ENCODE peak calls at places on chromosomes 5 and 9, in nine cellular contexts. S, W, X, H, A, E, M, I and U are unnamed samples.

GRCh38 chr9:73116030-73116429 is 35.6 kb upstream of the ANXA1 start:
- DNase-seq in S (no peak), W (no peak), X (no peak), H (no peak), A (no peak), E (no peak), M (no peak), I (no peak), U (no peak)

GRCh38 chr9:1946506-1946905 is 68.6 kb upstream of the SMARCA2 start:
- DNase-seq in S (no peak), W (no peak), X (no peak), H (no peak), A (no peak), E (no peak), M (no peak), I (no peak), U (no peak)

GRCh38 chr5:168076561-168076991 is 214.9 kb upstream of the WWC1 start:
- DNase-seq in S (no peak), W (no peak), X (no peak), H (no peak), A (no peak), E (no peak), M (peak), I (peak), U (no peak)

GRCh38 chr9:94741856-94742255 is 15.4 kb downstream of the AOPEP start:
- DNase-seq in S (no peak), W (no peak), X (no peak), H (no peak), A (no peak), E (no peak), M (no peak), I (no peak), U (no peak)

GRCh38 chr5:132773601-132774355 is 3.3 kb downstream of the SEPTIN8 start:
- DNase-seq in S (no peak), W (no peak), X (no peak), H (no peak), A (no peak), E (peak), M (no peak), I (no peak), U (no peak)

GRCh38 chr9:94936411-94936810 is 209.9 kb downstream of the AOPEP start:
- DNase-seq in S (no peak), W (no peak), X (no peak), H (no peak), A (no peak), E (no peak), M (no peak), I (no peak), U (no peak)

GRCh38 chr9:133937120-133937519 is 55.0 kb downstream of the VAV2 start:
- DNase-seq in S (no peak), W (no peak), X (no peak), H (no peak), A (no peak), E (no peak), M (no peak), I (no peak), U (no peak)

GRCh38 chr5:79640571-79641055 is 28.4 kb downstream of the TENT2 start:
- DNase-seq in S (no peak), W (no peak), X (no peak), H (no peak), A (no peak), E (no peak), M (no peak), I (no peak), U (no peak)

GRCh38 chr9:38178282-38178681 is 109.3 kb upstream of the SHB start:
- DNase-seq in S (no peak), W (no peak), X (no peak), H (no peak), A (no peak), E (no peak), M (no peak), I (no peak), U (no peak)

GRCh38 chr5:100901851-100902341 is 1.2 kb downstream of the ST8SIA4 start:
- DNase-seq in S (peak), W (no peak), X (peak), H (no peak), A (no peak), E (no peak), M (peak), I (no peak), U (peak)

DNA sequence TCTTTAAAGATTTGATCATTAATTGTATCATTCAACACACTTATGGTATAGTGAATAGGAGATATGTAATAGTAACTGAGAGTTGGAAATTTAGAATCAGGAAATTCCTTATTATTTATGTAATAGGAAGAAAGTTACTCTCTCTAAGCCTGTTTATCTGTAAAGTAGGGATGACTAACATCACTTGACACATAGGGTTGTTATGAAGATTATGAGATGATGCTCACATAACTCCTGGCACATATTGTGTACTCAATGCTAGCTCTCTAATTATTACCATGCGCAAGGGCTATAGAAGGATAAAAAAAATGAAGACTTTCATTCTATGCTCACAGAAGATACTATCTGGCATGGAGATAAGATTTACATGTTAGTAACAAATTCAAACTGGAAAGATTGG is 149.9 kb downstream of the ISOC1 start:
- DNase-seq in S (no peak), W (no peak), X (no peak), H (no peak), A (no peak), E (no peak), M (no peak), I (no peak), U (no peak)
- TF ChIP-seq POLR2A in S (no peak), W (no peak), X (no peak), H (no peak), A (no peak), E (no peak), M (no peak), I (no peak), U (no peak)

GRCh38 chr9:135478191-135478590 is 1.4 kb upstream of the PPP1R26 start:
- DNase-seq in S (no peak), W (no peak), X (no peak), H (no peak), A (no peak), E (no peak), M (no peak), I (no peak), U (no peak)

GRCh38 chr9:135480942-135481315 is 1.3 kb downstream of the PPP1R26 start:
- DNase-seq in S (no peak), W (no peak), X (no peak), H (no peak), A (no peak), E (peak), M (no peak), I (no peak), U (no peak)

GRCh38 chr9:135480071-135480941 is 724 bp downstream of the PPP1R26 start:
- DNase-seq in S (peak), W (peak), X (peak), H (peak), A (no peak), E (peak), M (no peak), I (peak), U (no peak)

GRCh38 chr9:135478858-135479468 is 619 bp upstream of the PPP1R26 start:
- DNase-seq in S (peak), W (peak), X (peak), H (peak), A (no peak), E (peak), M (peak), I (peak), U (peak)

GRCh38 chr9:135479469-135480052 is at the start of gene PPP1R26:
- DNase-seq in S (peak), W (no peak), X (peak), H (no peak), A (no peak), E (peak), M (no peak), I (no peak), U (peak)
- TF ChIP-seq EP300 in S (no peak), W (no peak), X (no peak), H (no peak), A (no peak), E (no peak), M (no peak), I (no peak), U (no peak)

GRCh38 chr5:102758576-102758975 is 3.5 kb downstream of the PAM start:
- DNase-seq in S (no peak), W (no peak), X (no peak), H (no peak), A (no peak), E (no peak), M (no peak), I (no peak), U (no peak)

GRCh38 chr5:102750435-102750834 is 4.7 kb upstream of the PAM start:
- DNase-seq in S (no peak), W (no peak), X (no peak), H (no peak), A (no peak), E (no peak), M (no peak), I (no peak), U (no peak)

GRCh38 chr5:102755691-102756371 is 726 bp downstream of the PAM start:
- DNase-seq in S (peak), W (peak), X (peak), H (peak), A (peak), E (peak), M (peak), I (peak), U (peak)

GRCh38 chr5:102753889-102754498 is 1.1 kb upstream of the PAM start:
- DNase-seq in S (no peak), W (peak), X (no peak), H (no peak), A (no peak), E (no peak), M (no peak), I (no peak), U (peak)

DNA sequence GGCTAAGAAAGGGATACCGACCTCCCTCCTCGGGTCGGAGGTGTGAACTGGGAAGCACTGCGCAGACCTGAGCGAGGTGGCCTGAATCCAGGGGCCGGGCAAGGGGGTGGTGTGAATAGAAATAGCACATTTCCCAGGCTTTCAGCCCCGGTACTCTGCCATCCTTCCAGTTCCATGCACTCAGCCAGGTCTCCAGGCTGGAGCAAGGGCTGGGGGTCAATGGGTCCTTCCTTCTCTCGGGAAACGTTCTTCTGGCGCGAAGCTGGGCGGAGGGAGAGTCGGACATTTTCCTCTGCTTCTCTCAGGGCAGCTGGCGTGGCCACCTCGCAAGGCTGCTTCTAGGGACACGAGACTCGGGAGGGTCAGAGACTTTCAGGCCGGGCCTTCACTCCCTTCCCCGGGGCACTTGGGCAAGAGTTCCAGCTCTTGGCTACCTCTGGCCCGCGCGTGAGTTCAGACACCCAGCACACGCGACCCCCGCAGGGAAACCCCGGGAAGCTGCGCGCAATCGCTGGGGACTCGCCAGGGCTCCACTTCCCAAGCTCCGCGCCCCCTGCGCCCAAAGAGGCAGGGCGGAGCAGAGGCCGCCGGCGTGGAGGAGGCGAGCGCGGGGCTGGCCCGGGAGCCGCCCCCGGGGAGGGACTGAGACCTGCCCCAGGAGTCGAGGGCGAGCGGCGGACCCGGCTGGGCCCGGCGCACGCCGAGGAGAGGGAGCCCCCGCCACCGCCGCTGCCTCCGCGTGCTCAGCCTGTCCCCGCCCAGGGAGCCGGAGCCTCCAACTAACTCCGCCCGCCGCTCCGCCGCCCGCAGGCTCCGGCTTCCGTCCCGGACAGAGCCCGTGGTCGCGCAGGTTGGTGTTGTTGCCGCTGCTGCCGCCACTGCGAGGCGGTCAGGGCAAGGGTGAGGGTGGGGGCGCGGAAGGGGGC is at the start of gene PAM:
- DNase-seq in S (peak), W (peak), X (peak), H (peak), A (no peak), E (peak), M (peak), I (peak), U (peak)
- TF ChIP-seq POLR2A in S (peak), W (peak), X (no peak), H (peak), A (peak), E (no peak), M (peak), I (peak), U (peak)

GRCh38 chr9:33677961-33678360 is 117.4 kb upstream of the PRSS3 start:
- DNase-seq in S (no peak), W (no peak), X (no peak), H (no peak), A (no peak), E (no peak), M (no peak), I (no peak), U (no peak)

GRCh38 chr9:33682551-33682950 is 112.8 kb upstream of the PRSS3 start:
- DNase-seq in S (no peak), W (no peak), X (no peak), H (no peak), A (no peak), E (no peak), M (no peak), I (no peak), U (no peak)

GRCh38 chr9:33676746-33677505 is 118.4 kb upstream of the PRSS3 start:
- DNase-seq in S (peak), W (peak), X (peak), H (peak), A (no peak), E (peak), M (no peak), I (peak), U (peak)

GRCh38 chr9:33677506-33677809 is 117.9 kb upstream of the PRSS3 start:
- DNase-seq in S (no peak), W (no peak), X (no peak), H (no peak), A (no peak), E (no peak), M (no peak), I (no peak), U (no peak)
- TF ChIP-seq EP300 in S (no peak), W (no peak), X (no peak), H (no peak), A (no peak), E (no peak), M (no peak), I (no peak), U (no peak)

GRCh38 chr9:110048976-110049698 is 158.8 kb downstream of the C9orf152 start:
- DNase-seq in S (no peak), W (peak), X (no peak), H (peak), A (no peak), E (no peak), M (no peak), I (peak), U (no peak)
- TF ChIP-seq POLR2A in S (no peak), W (no peak), X (no peak), H (no peak), A (no peak), E (no peak), M (no peak), I (no peak), U (no peak)

GRCh38 chr5:94094793-94095441 is 353.5 kb upstream of the POU5F2 start:
- DNase-seq in S (no peak), W (no peak), X (no peak), H (no peak), A (no peak), E (peak), M (no peak), I (no peak), U (no peak)
- TF ChIP-seq EP300 in S (no peak), W (no peak), X (no peak), H (no peak), A (no peak), E (peak), M (no peak), I (no peak), U (no peak)

DNA sequence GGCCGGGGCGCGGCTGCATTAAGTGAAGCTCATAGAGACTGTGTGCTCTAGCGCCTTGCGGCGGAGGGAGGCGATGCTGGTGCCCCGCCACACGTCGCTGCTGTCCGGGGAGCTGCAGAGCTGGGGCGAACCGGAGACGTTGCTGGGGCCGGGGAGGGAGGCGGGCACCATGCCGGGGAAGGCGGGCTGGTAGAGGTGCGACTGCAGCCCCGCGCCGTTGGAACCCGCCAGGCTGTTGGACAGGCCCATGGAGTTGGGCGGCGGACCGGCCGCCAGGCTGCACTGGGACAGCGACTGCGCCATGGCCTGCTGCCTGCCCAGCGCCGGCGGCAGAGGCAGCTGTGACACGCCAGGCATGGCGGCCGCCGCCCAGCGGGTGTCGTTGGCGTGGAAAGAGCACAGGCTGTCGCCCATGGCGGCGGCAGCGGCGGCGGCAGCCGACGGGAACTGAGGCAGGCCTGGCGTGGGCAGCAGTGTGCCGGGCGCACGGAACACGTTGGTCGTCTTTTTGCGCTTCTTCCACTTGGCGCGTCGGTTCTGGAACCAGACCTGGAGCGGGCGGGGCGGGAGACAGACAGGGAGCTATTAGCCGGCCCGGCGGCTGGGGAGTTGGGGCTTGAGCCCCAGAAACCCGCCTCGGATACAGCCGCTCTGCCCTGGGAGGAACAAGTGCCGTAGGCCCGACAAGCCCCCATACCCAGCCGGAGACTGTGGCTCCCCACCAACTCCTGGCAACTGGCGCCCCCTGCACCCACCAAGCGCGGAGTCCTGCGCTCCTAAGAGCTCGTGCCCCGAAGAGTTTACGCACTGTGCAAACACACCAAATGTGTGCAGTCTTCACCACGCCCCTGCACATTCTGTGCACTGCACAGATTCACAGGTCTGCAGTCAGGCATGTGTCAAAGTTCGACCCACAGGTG is 8.0 kb downstream of the OTP start:
- DNase-seq in S (peak), W (peak), X (peak), H (no peak), A (peak), E (no peak), M (no peak), I (peak), U (no peak)
- TF ChIP-seq POLR2A in S (no peak), W (peak), X (no peak), H (no peak), A (no peak), E (no peak), M (no peak), I (no peak), U (no peak)